ENCODE peak calls at places on chromosomes 7 and 10, in seven cellular contexts. N is astrocyte of the spinal cord, Y is transverse colon, Q is hepatocyte, O is thoracic aorta, E is tibial artery, U is suprapubic skin. D is an unnamed sample.

GRCh38 chr7:136698231-136698630 is 170.2 kb upstream of the CHRM2 start:
- DNase-seq in O (no peak), Y (no peak), N (no peak), U (no peak), Q (no peak), E (no peak), D (no peak)

GRCh38 chr10:75042292-75042974 is 69.0 kb upstream of the SAMD8 start:
- DNase-seq in O (no peak), Y (no peak), Q (no peak), E (no peak), N (peak), U (no peak), D (no peak)

GRCh38 chr7:28840515-28841125 is 117.5 kb downstream of the TRIL start:
- DNase-seq in O (no peak), Q (peak), U (no peak), N (no peak), E (no peak), Y (no peak), D (no peak)

GRCh38 chr7:18019562-18019961 is 8.1 kb downstream of the PRPS1L1 start:
- DNase-seq in Y (no peak), Q (peak), U (no peak), N (peak), E (no peak), O (no peak), D (no peak)

GRCh38 chr7:69893915-69894314 is 295.6 kb downstream of the AUTS2 start:
- DNase-seq in U (no peak), N (no peak), O (no peak), Y (no peak), E (no peak), Q (peak), D (no peak)

GRCh38 chr10:70816220-70816894 is 609 bp downstream of the SGPL1 start:
- DNase-seq in Q (peak), Y (peak), N (peak), E (peak), U (peak), O (peak), D (peak)

GRCh38 chr10:55351431-55351830 is 550.4 kb upstream of the PCDH15 start:
- DNase-seq in Y (no peak), Q (no peak), N (no peak), E (no peak), O (no peak), U (no peak), D (no peak)

GRCh38 chr10:74799840-74800239 is 26.6 kb upstream of the KAT6B start:
- DNase-seq in N (peak), Q (no peak), E (no peak), U (no peak), O (no peak), Y (no peak), D (no peak)

GRCh38 chr7:360454-361100 is 70.6 kb downstream of the FOXL3 start:
- DNase-seq in N (no peak), U (no peak), E (no peak), Q (no peak), Y (no peak), O (no peak), D (peak)

GRCh38 chr7:97499204-97499603 is 232.7 kb upstream of the TAC1 start:
- DNase-seq in N (no peak), O (no peak), Q (peak), E (no peak), U (no peak), Y (peak), D (no peak)

GRCh38 chr7:47792521-47793121 is 155.6 kb downstream of the PKD1L1 start:
- DNase-seq in Y (no peak), U (no peak), O (no peak), N (no peak), Q (no peak), E (no peak), D (no peak)

GRCh38 chr10:4939224-4940072 is 23.8 kb upstream of the AKR1C1 start:
- DNase-seq in Q (no peak), Y (no peak), U (no peak), N (no peak), O (no peak), E (no peak), D (no peak)

GRCh38 chr10:97919012-97919411 is 69.4 kb downstream of the GOLGA7B start:
- DNase-seq in E (no peak), U (no peak), O (no peak), Y (no peak), Q (no peak), N (no peak), D (no peak)

GRCh38 chr7:118194571-118194970 is 10.6 kb downstream of the LSM8 start:
- DNase-seq in O (no peak), U (no peak), N (no peak), E (no peak), Q (no peak), Y (no peak), D (no peak)

GRCh38 chr10:21078410-21079329 is 181.6 kb upstream of the NEBL start:
- DNase-seq in N (peak), O (no peak), U (no peak), E (peak), Y (peak), Q (peak), D (no peak)

GRCh38 chr7:5525271-5526189 is 101.9 kb upstream of the TNRC18 start:
- DNase-seq in O (no peak), Y (peak), E (no peak), N (peak), Q (peak), U (no peak), D (no peak)

GRCh38 chr7:51121945-51122425 is 194.6 kb downstream of the COBL start:
- DNase-seq in E (no peak), Y (no peak), U (no peak), N (no peak), O (no peak), Q (no peak), D (no peak)

GRCh38 chr7:77802557-77803410 is 4.2 kb downstream of the PHTF2 start:
- DNase-seq in Y (no peak), O (no peak), E (no peak), N (no peak), U (no peak), Q (no peak), D (no peak)

GRCh38 chr7:140501941-140502340 is 22.6 kb upstream of the MKRN1 start:
- DNase-seq in Q (no peak), U (no peak), O (no peak), Y (peak), E (no peak), N (no peak), D (no peak)

GRCh38 chr7:92200791-92201190 is 21.8 kb upstream of the LRRD1 start:
- DNase-seq in O (no peak), Y (no peak), N (no peak), U (no peak), E (no peak), Q (no peak), D (no peak)

GRCh38 chr10:1381339-1381738 is 325.2 kb downstream of the WDR37 start:
- DNase-seq in U (no peak), O (no peak), Y (no peak), N (no peak), Q (no peak), E (no peak), D (no peak)

DNA sequence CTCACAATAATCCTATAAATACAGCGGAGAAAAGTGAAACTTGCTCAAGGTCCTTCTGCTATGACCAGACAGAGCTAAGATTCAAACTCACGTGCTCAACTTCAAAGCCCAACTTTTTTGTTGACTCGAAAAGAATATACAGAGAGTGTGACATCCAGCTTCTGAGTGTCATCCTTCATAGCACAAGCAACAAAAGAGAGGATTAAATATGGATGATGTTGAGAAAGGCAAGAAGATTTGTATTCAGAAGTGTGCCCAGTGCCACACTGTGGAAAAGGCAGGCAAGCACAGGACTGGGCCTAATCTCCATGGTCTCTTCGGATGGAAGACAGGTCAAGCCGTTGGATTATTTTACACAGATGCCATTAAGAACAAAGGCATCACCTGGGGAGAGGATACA is 2.1 kb upstream of the FAM3C start:
- DNase-seq in Y (no peak), U (no peak), Q (peak), E (no peak), O (no peak), N (no peak), D (no peak)
- TF ChIP-seq CTCF in Y (no peak), U (no peak), Q (peak), E (no peak), O (no peak), N (peak), D (peak)

DNA sequence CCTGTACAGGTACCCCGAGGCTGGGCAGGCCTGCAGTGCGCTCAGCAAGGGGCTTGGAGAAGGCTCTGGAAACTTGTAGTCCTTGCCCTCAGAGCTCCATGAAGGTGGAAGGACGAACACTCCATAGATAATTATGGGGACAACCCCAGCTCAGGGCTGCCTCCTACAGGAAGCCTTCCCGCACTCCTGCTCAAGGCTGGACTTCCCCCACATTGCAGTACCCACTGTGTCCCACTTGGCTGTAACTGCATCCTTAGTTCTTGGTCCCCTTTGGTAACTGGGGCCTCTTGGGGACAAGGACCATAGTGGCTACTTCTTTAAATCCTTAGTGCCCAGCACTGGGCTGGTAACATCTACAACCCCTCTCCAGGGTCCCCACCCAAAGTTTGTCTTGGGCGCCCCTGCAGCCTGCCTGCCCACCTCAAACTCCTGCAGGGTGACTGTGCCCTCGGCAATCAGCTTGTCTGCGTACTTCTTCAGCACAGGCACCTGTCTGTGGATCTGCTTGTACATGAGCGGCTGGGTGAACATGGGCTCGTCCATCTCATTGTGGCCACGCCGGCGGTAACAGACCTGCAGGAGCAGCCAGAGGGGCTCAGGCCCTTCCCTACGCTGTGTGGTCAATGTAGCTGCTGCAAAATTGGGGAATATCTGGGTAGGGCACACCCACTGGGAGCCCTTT is 17.1 kb downstream of the OGDHL start:
- DNase-seq in Q (no peak), N (no peak), O (no peak), E (no peak), U (peak), Y (no peak), D (no peak)
- TF ChIP-seq CTCF in Q (no peak), N (no peak), O (no peak), E (no peak), U (no peak), Y (no peak), D (no peak)

GRCh38 chr7:103528152-103528551 is 82.1 kb upstream of the SLC26A5 start:
- DNase-seq in E (no peak), Q (no peak), U (no peak), N (no peak), Y (no peak), O (no peak), D (no peak)

GRCh38 chr7:103521917-103522316 is 75.9 kb upstream of the SLC26A5 start:
- DNase-seq in Q (no peak), Y (no peak), N (no peak), U (no peak), O (no peak), E (no peak), D (no peak)

DNA sequence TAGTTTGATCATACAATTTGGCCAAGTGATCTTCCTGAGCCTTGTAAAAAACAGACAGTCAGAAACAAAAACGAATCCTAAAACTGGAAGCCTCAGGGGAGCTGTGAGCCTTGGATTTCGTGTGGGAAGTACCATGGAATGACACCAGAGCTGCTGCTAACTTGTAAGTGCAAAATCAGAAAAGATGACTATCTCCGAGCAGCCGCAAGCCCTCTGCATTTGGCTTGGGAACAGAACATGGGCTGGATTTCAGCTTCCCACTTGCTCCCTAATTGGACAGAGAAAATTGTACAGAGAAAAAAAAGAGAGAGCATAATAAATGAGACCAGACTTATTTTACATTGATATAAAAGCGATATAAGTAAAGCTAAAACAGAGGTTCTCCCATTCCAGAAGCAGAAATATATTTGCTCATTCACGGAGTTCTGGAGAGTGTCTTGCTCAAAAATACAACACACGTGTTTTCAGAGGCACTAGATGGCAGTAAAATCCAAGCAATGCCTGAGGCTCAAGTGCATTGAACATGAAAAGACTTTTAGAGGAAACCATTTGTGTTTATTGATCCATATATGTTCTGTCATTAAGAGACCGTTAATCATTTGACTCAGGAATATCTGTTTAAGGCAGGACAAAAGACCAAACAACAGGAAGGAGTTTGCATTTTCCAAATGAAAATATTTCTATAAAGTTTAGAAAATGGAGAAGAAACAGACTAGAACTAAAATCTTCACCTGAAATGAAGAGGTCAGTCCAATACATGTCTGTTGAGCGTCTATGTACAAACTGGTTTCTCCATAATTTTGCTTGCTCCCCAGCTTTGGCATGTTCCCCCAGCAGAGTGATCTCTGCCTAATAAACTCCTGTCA is 78.3 kb upstream of the SLC26A5 start:
- DNase-seq in U (no peak), E (no peak), Y (no peak), N (peak), Q (peak), O (no peak), D (no peak)
- TF ChIP-seq CTCF in U (no peak), E (peak), Y (no peak), N (peak), Q (peak), O (peak), D (peak)

GRCh38 chr7:74625446-74625845 is 32.1 kb upstream of the GTF2I start:
- DNase-seq in O (no peak), Y (no peak), Q (peak), U (no peak), E (no peak), N (peak), D (no peak)
- TF ChIP-seq CTCF in O (no peak), Y (no peak), Q (peak), U (no peak), E (peak), N (peak), D (peak)